ENCODE peak calls at places on chromosomes 13 and 19, in five cellular contexts. M is fibroblast of mammary gland, D is K562, J is brain microvascular endothelial cell, S is body of pancreas. E is an unnamed sample.

GRCh38 chr19:49359851-49360845 is 2.1 kb downstream of the TEAD2 start:
- DNase-seq in S (no peak), D (no peak), J (no peak), M (no peak), E (no peak)

GRCh38 chr19:2540646-2541454 is 64.9 kb downstream of the GADD45B start:
- DNase-seq in S (peak; percentile 83), D (no peak), M (peak; percentile 91), J (peak; percentile 97), E (peak; percentile 97)

GRCh38 chr13:99871249-99871898 is 100.2 kb downstream of the ZIC5 start:
- DNase-seq in S (no peak), D (no peak), M (no peak), J (no peak), E (no peak)

GRCh38 chr13:27188239-27188638 is 16.6 kb upstream of the USP12 start:
- DNase-seq in D (no peak), M (no peak), S (peak; percentile 37), J (no peak), E (no peak)

GRCh38 chr19:8041553-8041952 is 11.0 kb upstream of the CCL25 start:
- DNase-seq in J (no peak), D (no peak), M (no peak), S (no peak), E (no peak)

GRCh38 chr13:43848250-43848649 is 31.3 kb downstream of the CCDC122 start:
- DNase-seq in J (peak; percentile 15), M (peak; percentile 75), S (no peak), D (no peak), E (peak; percentile 41)

GRCh38 chr13:102709536-102709935 is 14.7 kb upstream of the METTL21C start:
- DNase-seq in J (no peak), S (no peak), D (no peak), M (no peak), E (peak; percentile 61)

GRCh38 chr19:19167612-19168011 is 2.5 kb downstream of the MEF2B start:
- DNase-seq in M (no peak), S (no peak), J (no peak), D (no peak), E (no peak)

GRCh38 chr13:49315036-49315565 is 67.4 kb downstream of the CDADC1 start:
- DNase-seq in M (peak; percentile 70), S (no peak), J (no peak), D (no peak), E (no peak)

GRCh38 chr13:30415430-30416030 is 6.8 kb upstream of the UBE2L5 start:
- DNase-seq in S (no peak), M (no peak), J (no peak), D (no peak), E (no peak)

GRCh38 chr19:1862424-1863307 is 713 bp downstream of the KLF16 start:
- DNase-seq in M (no peak), D (peak; percentile 78), S (no peak), J (no peak), E (peak; percentile 51)

GRCh38 chr13:65932013-65932412 is 1298.1 kb downstream of the PCDH9 start:
- DNase-seq in J (no peak), M (no peak), S (no peak), D (no peak), E (no peak)

GRCh38 chr13:33018886-33019285 is 2.7 kb downstream of the KL start:
- DNase-seq in D (no peak), S (no peak), M (no peak), J (no peak), E (no peak)

GRCh38 chr19:46745521-46746280 is at the start of gene FKRP:
- DNase-seq in D (peak; percentile 73), M (no peak), J (no peak), S (peak; percentile 35), E (no peak)

GRCh38 chr19:46213156-46213555 is 16.4 kb upstream of the IGFL1 start:
- DNase-seq in S (no peak), J (no peak), D (no peak), M (no peak), E (no peak)

GRCh38 chr13:108769213-108770070 is 140.0 kb downstream of the MYO16 start:
- DNase-seq in J (peak; percentile 41), M (no peak), D (peak; percentile 74), S (no peak), E (peak; percentile 53)

GRCh38 chr19:47296036-47296435 is 13.6 kb upstream of the C5AR1 start:
- DNase-seq in J (peak; percentile 70), M (peak; percentile 78), S (peak; percentile 85), D (peak; percentile 80), E (peak; percentile 88)

GRCh38 chr13:86862137-86862536 is 809.0 kb upstream of the SLITRK5 start:
- DNase-seq in S (no peak), M (no peak), D (no peak), J (no peak), E (peak; percentile 3)

GRCh38 chr13:106561551-106562170 is 6.3 kb downstream of the ARGLU1 start:
- DNase-seq in D (no peak), M (peak; percentile 31), J (peak; percentile 37), S (peak; percentile 21), E (no peak)

GRCh38 chr19:1108291-1109031 is 4.7 kb downstream of the GPX4 start:
- DNase-seq in D (no peak), M (no peak), J (no peak), S (no peak), E (no peak)

GRCh38 chr19:55251296-55252081 is 7.3 kb downstream of the PPP6R1 start:
- DNase-seq in D (no peak), J (peak; percentile 14), M (peak; percentile 36), S (no peak), E (peak; percentile 44)

GRCh38 chr13:21043898-21044297 is 17.5 kb downstream of the LATS2 start:
- DNase-seq in M (peak; percentile 91), S (no peak), J (peak; percentile 60), D (no peak), E (no peak)

GRCh38 chr13:39952244-39953233 is 297.1 kb downstream of the COG6 start:
- DNase-seq in D (no peak), S (peak; percentile 7), J (peak; percentile 64), M (peak; percentile 63), E (no peak)

GRCh38 chr13:110250258-110250891 is 56.6 kb downstream of the COL4A1 start:
- DNase-seq in J (peak; percentile 81), S (peak; percentile 30), M (peak; percentile 97), D (no peak), E (peak; percentile 53)

GRCh38 chr13:112643759-112644459 is 45.9 kb upstream of the ATP11A start:
- DNase-seq in S (peak; percentile 96), M (no peak), D (no peak), J (no peak), E (no peak)

GRCh38 chr19:35869327-35870123 is 1.2 kb downstream of the APLP1 start:
- DNase-seq in S (peak; percentile 94), M (peak; percentile 54), J (peak; percentile 73), D (peak; percentile 89), E (peak; percentile 78)

GRCh38 chr13:30125422-30126073 is 181.8 kb downstream of the KATNAL1 start:
- DNase-seq in S (no peak), M (peak; percentile 96), D (no peak), J (peak; percentile 74), E (peak; percentile 91)

GRCh38 chr13:67369895-67370660 is 139.9 kb upstream of the PCDH9 start:
- DNase-seq in J (peak; percentile 88), D (no peak), M (peak; percentile 94), S (no peak), E (peak; percentile 54)

GRCh38 chr19:18385675-18386542 is at the start of gene GDF15:
- DNase-seq in J (peak; percentile 91), S (peak; percentile 95), D (peak; percentile 97), M (peak; percentile 84), E (peak; percentile 49)

DNA sequence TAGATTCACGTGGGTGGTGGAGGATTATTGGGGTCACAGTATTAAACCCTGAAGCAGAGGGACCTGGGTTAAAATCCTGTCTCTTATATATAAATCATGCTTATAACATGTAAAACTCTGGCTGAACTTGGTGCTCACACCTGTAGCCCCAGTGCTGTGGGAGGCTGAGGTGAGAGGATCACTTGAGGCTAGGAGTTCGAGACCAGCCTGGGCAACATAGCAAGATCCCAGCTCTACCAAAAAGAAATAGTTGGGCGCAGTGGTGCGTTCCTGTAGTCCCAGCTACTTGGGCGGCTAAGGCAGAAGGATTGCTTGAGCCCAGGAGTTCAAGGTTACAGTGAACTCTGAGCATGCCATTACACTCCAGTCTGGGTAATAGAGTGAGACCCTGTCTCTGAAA is 2.4 kb downstream of the ZNF805 start:
- DNase-seq in D (no peak), M (no peak), J (no peak), S (no peak), E (no peak)
- TF ChIP-seq CTCF in D (no peak), M (no peak), J (no peak), S (no peak), E (no peak)

GRCh38 chr19:48330012-48330681 is 4.8 kb downstream of the EMP3 start:
- DNase-seq in S (peak; percentile 87), J (no peak), M (peak; percentile 16), D (no peak), E (peak; percentile 92)
- H3K4me3 ChIP-seq in S (peak overlapping the region; percentile 47), J (no peak overlapping the region), M (no peak overlapping the region), D (no peak overlapping the region), E (peak overlapping the region; percentile 60)

GRCh38 chr13:40992678-40993077 is 26.4 kb downstream of the ELF1 start:
- DNase-seq in S (no peak), M (no peak), J (no peak), D (no peak), E (no peak)
- TF ChIP-seq CTCF in S (no peak), M (no peak), J (no peak), D (no peak), E (no peak)

GRCh38 chr13:42592915-42593718 is 19.2 kb downstream of the TNFSF11 start:
- DNase-seq in J (no peak), M (no peak), D (no peak), S (no peak), E (no peak)
- H3K4me3 ChIP-seq in J (no peak overlapping the region), M (no peak overlapping the region), D (no peak overlapping the region), S (no peak overlapping the region), E (no peak overlapping the region)

E was measured in epithelial cell of esophagus.